ENCODE peak calls at places on chromosomes 13 and 19, in ten cellular contexts. F, E, D, M, A, W, S, G, X and O are unnamed samples.

GRCh38 chr13:91623151-91623550 is 224.7 kb downstream of the GPC5 start:
- DNase-seq in W (no peak), F (no peak), D (no peak), A (no peak), G (no peak), S (no peak), M (no peak), E (no peak), X (no peak), O (no peak)

GRCh38 chr13:95106562-95106961 is 194.7 kb downstream of the ABCC4 start:
- DNase-seq in A (no peak), X (no peak), W (no peak), D (no peak), E (no peak), F (no peak), M (no peak), G (no peak), S (no peak), O (peak)

GRCh38 chr19:16889883-16890460 is 1.2 kb downstream of the F2RL3 start:
- DNase-seq in W (no peak), G (no peak), A (no peak), E (no peak), X (peak), F (no peak), M (no peak), S (no peak), D (no peak), O (no peak)

GRCh38 chr19:49127674-49128544 is 8.6 kb downstream of the PPFIA3 start:
- DNase-seq in W (peak), E (peak), D (peak), A (peak), X (peak), M (peak), G (peak), S (peak), F (peak), O (peak)

GRCh38 chr19:47609885-47610545 is 1.1 kb downstream of the BICRA start:
- DNase-seq in D (peak), W (no peak), X (peak), M (no peak), S (peak), A (peak), F (peak), E (no peak), G (peak), O (peak)

GRCh38 chr13:112885782-112886268 is 83.2 kb upstream of the MCF2L start:
- DNase-seq in M (peak), A (no peak), E (peak), S (peak), F (no peak), X (peak), D (peak), W (peak), G (peak), O (peak)

GRCh38 chr19:17757125-17757524 is 5.8 kb downstream of the FCHO1 start:
- DNase-seq in D (no peak), X (peak), G (no peak), A (no peak), S (peak), E (no peak), F (peak), M (no peak), W (peak), O (peak)

GRCh38 chr13:105441406-105441805 is 1094.1 kb downstream of the EFNB2 start:
- DNase-seq in M (no peak), E (no peak), S (no peak), F (no peak), G (no peak), A (no peak), W (no peak), X (no peak), D (no peak), O (peak)

GRCh38 chr13:50014404-50014803 is 840 bp upstream of the KCNRG start:
- DNase-seq in M (no peak), A (no peak), F (no peak), W (no peak), S (no peak), G (no peak), E (no peak), X (no peak), D (no peak), O (no peak)

GRCh38 chr19:45663800-45664199 is 4.2 kb upstream of the GIPR start:
- DNase-seq in F (no peak), G (no peak), D (no peak), M (no peak), X (no peak), W (no peak), S (no peak), E (no peak), A (no peak), O (no peak)

GRCh38 chr13:21735621-21736401 is 64.9 kb downstream of the FGF9 start:
- DNase-seq in W (no peak), F (no peak), X (no peak), G (no peak), S (peak), E (no peak), M (no peak), A (no peak), D (peak), O (no peak)

GRCh38 chr13:57633141-57633949 is 1.8 kb downstream of the PCDH17 start:
- DNase-seq in F (peak), E (no peak), W (no peak), S (peak), D (peak), X (peak), A (no peak), G (peak), M (no peak), O (no peak)

GRCh38 chr13:80084086-80084676 is 256.7 kb downstream of the SPRY2 start:
- DNase-seq in E (no peak), D (no peak), W (peak), G (no peak), X (no peak), F (no peak), M (peak), A (no peak), S (no peak), O (peak)

GRCh38 chr19:55698256-55698655 is 23.2 kb downstream of the EPN1 start:
- DNase-seq in G (no peak), A (no peak), W (no peak), E (no peak), F (peak), S (no peak), X (no peak), D (no peak), M (no peak), O (no peak)

GRCh38 chr19:14544977-14545715 is 15.8 kb downstream of the TECR start:
- DNase-seq in S (peak), M (no peak), A (no peak), F (no peak), G (no peak), X (peak), W (no peak), D (no peak), E (no peak), O (peak)

GRCh38 chr13:107563099-107563925 is 652.0 kb downstream of the LIG4 start:
- DNase-seq in G (no peak), F (no peak), A (no peak), S (no peak), D (no peak), M (no peak), E (no peak), W (no peak), X (peak), O (peak)

GRCh38 chr13:43444085-43444484 is 342.7 kb downstream of the ENOX1 start:
- DNase-seq in A (no peak), X (no peak), M (no peak), D (no peak), G (no peak), W (no peak), S (no peak), F (no peak), E (no peak), O (peak)

GRCh38 chr13:93862259-93862658 is 617.2 kb downstream of the DCT start:
- DNase-seq in E (no peak), F (no peak), X (no peak), D (no peak), A (no peak), W (no peak), M (no peak), S (no peak), G (no peak), O (peak)

GRCh38 chr13:75694742-75695141 is 58.6 kb downstream of the LMO7 start:
- DNase-seq in S (no peak), E (no peak), W (no peak), M (no peak), X (peak), D (no peak), G (peak), F (no peak), A (no peak), O (no peak)

GRCh38 chr13:24361852-24362366 is 52.5 kb downstream of the C1QTNF9 start:
- DNase-seq in F (no peak), W (no peak), X (no peak), S (no peak), A (no peak), M (no peak), D (no peak), E (no peak), G (no peak), O (no peak)

GRCh38 chr19:2883686-2884439 is 16.7 kb downstream of the ZNF556 start:
- DNase-seq in S (no peak), M (no peak), X (no peak), E (no peak), G (no peak), A (no peak), W (no peak), F (no peak), D (no peak), O (no peak)

GRCh38 chr19:3333662-3334061 is 32.7 kb upstream of the NFIC start:
- DNase-seq in M (no peak), S (no peak), A (no peak), E (no peak), D (no peak), G (no peak), F (no peak), W (no peak), X (no peak), O (no peak)

GRCh38 chr13:46343279-46343949 is 43.6 kb downstream of the RUBCNL start:
- DNase-seq in W (no peak), G (no peak), X (no peak), M (no peak), D (no peak), S (no peak), A (no peak), E (no peak), F (no peak), O (no peak)

GRCh38 chr13:39682310-39682709 is 26.8 kb downstream of the COG6 start:
- DNase-seq in D (no peak), X (no peak), W (no peak), A (no peak), M (no peak), E (no peak), F (no peak), S (no peak), G (no peak), O (no peak)

GRCh38 chr13:85650613-85651012 is 148.6 kb downstream of the SLITRK6 start:
- DNase-seq in D (no peak), G (no peak), S (no peak), W (no peak), M (no peak), E (no peak), A (no peak), F (no peak), X (no peak), O (peak)

GRCh38 chr19:40223135-40223822 is 3.2 kb downstream of the CCNP start:
- DNase-seq in A (no peak), X (no peak), G (no peak), M (no peak), D (no peak), E (no peak), F (no peak), W (no peak), S (no peak), O (no peak)

GRCh38 chr19:33411621-33412180 is 38.2 kb downstream of the CEBPG start:
- DNase-seq in S (peak), A (no peak), D (no peak), F (no peak), M (no peak), W (no peak), X (no peak), G (no peak), E (no peak), O (no peak)

GRCh38 chr19:16441661-16442071 is 30.1 kb downstream of the EPS15L1 start:
- DNase-seq in E (no peak), S (no peak), G (no peak), X (peak), M (no peak), A (no peak), D (peak), F (no peak), W (no peak), O (peak)

GRCh38 chr19:50873056-50873455 is at the start of gene KLK2:
- DNase-seq in S (no peak), E (no peak), X (peak), A (no peak), W (no peak), D (no peak), G (no peak), M (no peak), F (no peak), O (no peak)

GRCh38 chr19:40594251-40594650 is 6.9 kb upstream of the LTBP4 start:
- DNase-seq in G (no peak), A (no peak), D (no peak), W (no peak), S (no peak), F (no peak), M (no peak), X (no peak), E (no peak), O (no peak)

GRCh38 chr13:33610471-33611015 is 207.4 kb upstream of the RFC3 start:
- DNase-seq in F (no peak), S (peak), W (no peak), E (no peak), M (no peak), X (peak), G (no peak), A (peak), D (peak), O (peak)

GRCh38 chr19:18317998-18318800 is 4.7 kb downstream of the LSM4 start:
- DNase-seq in G (peak), X (peak), E (no peak), D (no peak), F (no peak), M (no peak), W (no peak), S (peak), A (peak), O (no peak)

GRCh38 chr13:67369895-67370660 is 139.9 kb upstream of the PCDH9 start:
- DNase-seq in W (peak), F (no peak), X (no peak), E (no peak), D (no peak), G (no peak), M (peak), S (no peak), A (no peak), O (peak)

GRCh38 chr13:113053376-113053775 is 52.2 kb upstream of the F7 start:
- DNase-seq in D (no peak), W (no peak), S (peak), M (no peak), X (no peak), F (no peak), E (no peak), G (no peak), A (no peak), O (no peak)

GRCh38 chr19:35357867-35358573 is at the start of gene FFAR3:
- DNase-seq in X (no peak), E (peak), W (no peak), A (no peak), G (peak), F (peak), M (no peak), S (peak), D (no peak), O (peak)

GRCh38 chr19:15498910-15499309 is 9.4 kb upstream of the CYP4F22 start:
- DNase-seq in D (no peak), W (peak), G (no peak), F (no peak), E (no peak), S (no peak), X (no peak), A (no peak), M (no peak), O (no peak)

GRCh38 chr13:20901668-20902437 is 693 bp downstream of the XPO4 start:
- DNase-seq in A (peak), F (no peak), X (peak), W (peak), M (no peak), E (no peak), G (peak), D (peak), S (peak), O (peak)

GRCh38 chr19:38547446-38547845 is 70.3 kb downstream of the MAP4K1 start:
- DNase-seq in W (no peak), A (no peak), F (no peak), G (no peak), S (no peak), D (no peak), X (no peak), M (no peak), E (no peak), O (no peak)